ENCODE peak calls at places on chromosome 4, in ten cellular contexts. I is left ventricle myocardium inferior, L is kidney, U is upper lobe of right lung, M is astrocyte of the spinal cord, P is Panc1, R is choroid plexus epithelial cell, W is lower leg skin, X is IMR-90, S is heart left ventricle. O is an unnamed sample.

GRCh38 chr4:80128941-80129340 is 55.9 kb upstream of the ANTXR2 start:
- DNase-seq in I (no peak), L (no peak), U (no peak), M (no peak), P (no peak), R (no peak), W (no peak), X (no peak), S (no peak), O (no peak)

GRCh38 chr4:23392860-23393458 is 496.9 kb downstream of the PPARGC1A start:
- DNase-seq in I (no peak), L (no peak), U (no peak), M (no peak), P (no peak), R (no peak), W (no peak), X (no peak), S (no peak), O (no peak)

GRCh38 chr4:3765271-3766206 is 646 bp upstream of the ADRA2C start:
- DNase-seq in I (peak), L (no peak), U (no peak), M (peak), P (no peak), R (peak), W (no peak), X (peak), S (no peak), O (peak)

GRCh38 chr4:74056858-74057562 is 18.5 kb upstream of the CXCL3 start:
- DNase-seq in I (no peak), L (no peak), U (no peak), M (peak), P (no peak), R (peak), W (no peak), X (peak), S (no peak), O (no peak)

GRCh38 chr4:165326831-165327210 is 648 bp upstream of the MSMO1 start:
- DNase-seq in I (no peak), L (no peak), U (no peak), M (no peak), P (no peak), R (peak), W (no peak), X (peak), S (no peak), O (no peak)

GRCh38 chr4:75306496-75306895 is 207.7 kb downstream of the RCHY1 start:
- DNase-seq in I (no peak), L (no peak), U (no peak), M (no peak), P (no peak), R (no peak), W (no peak), X (no peak), S (no peak), O (no peak)

GRCh38 chr4:101014417-101014816 is 332.9 kb downstream of the PPP3CA start:
- DNase-seq in I (no peak), L (no peak), U (no peak), M (no peak), P (no peak), R (no peak), W (no peak), X (no peak), S (no peak), O (no peak)

GRCh38 chr4:118927976-118928375 is 39.3 kb downstream of the SYNPO2 start:
- DNase-seq in I (peak), L (no peak), U (no peak), M (no peak), P (no peak), R (no peak), W (no peak), X (no peak), S (no peak), O (no peak)

GRCh38 chr4:109022941-109023340 is 260.1 kb upstream of the ETNPPL start:
- DNase-seq in I (no peak), L (no peak), U (no peak), M (no peak), P (no peak), R (peak), W (no peak), X (peak), S (no peak), O (no peak)

GRCh38 chr4:151887151-151887815 is 126.5 kb upstream of the GATB start:
- DNase-seq in I (no peak), L (no peak), U (no peak), M (peak), P (no peak), R (peak), W (no peak), X (no peak), S (no peak), O (no peak)

DNA sequence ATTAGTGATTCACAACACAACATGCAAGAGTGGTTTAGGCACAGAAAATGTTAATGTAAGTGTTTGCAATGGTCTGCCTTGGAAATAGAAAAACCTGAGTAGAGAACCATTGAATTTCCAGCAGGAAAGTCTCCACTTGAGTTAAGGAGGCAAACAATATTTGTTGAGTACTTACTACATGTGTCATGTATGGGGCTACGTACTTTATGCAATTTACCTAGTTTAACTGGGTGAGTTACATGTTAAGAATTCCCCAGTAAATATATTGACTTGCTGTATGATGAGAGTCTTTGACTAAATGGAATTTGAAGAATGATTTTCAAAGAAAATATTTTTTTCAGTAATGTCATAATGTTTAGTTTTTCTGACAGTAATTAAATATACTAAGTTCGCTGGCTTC is 7.8 kb upstream of the NPNT start:
- DNase-seq in I (no peak), L (no peak), U (no peak), M (no peak), P (no peak), R (no peak), W (no peak), X (no peak), S (no peak), O (no peak)
- TF ChIP-seq CTCF in I (no peak), L (no peak), U (no peak), M (no peak), P (no peak), R (no peak), W (no peak), X (no peak), S (no peak), O (no peak)

DNA sequence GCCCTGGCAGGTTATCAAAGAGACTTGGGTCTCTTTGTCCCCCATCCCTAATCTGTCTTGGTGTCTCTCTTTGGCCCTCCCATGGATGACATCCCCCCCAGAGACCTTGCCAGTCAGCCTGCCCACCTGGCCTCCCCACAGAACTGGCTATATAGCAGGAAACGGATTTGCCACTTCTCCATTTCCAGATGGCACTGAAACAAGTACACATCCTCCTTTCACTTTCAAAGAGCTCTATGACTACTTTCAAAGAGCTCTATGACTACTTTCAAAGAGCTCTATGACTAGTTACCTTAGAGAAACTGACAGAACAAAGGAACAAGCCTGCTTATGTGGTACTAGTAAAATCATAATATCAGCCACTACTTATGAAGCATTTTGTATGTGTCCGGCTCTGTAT is 175.3 kb downstream of the MAML3 start:
- DNase-seq in I (no peak), L (no peak), U (no peak), M (no peak), P (no peak), R (no peak), W (no peak), X (no peak), S (no peak), O (no peak)
- TF ChIP-seq CTCF in I (no peak), L (no peak), U (no peak), M (no peak), P (no peak), R (no peak), W (no peak), X (no peak), S (no peak), O (no peak)

GRCh38 chr4:186144180-186144579 is 39.7 kb downstream of the FAM149A start:
- DNase-seq in I (peak), L (no peak), U (no peak), M (peak), P (no peak), R (peak), W (no peak), X (peak), S (no peak), O (peak)
- TF ChIP-seq CTCF in I (peak), L (no peak), U (peak), M (peak), P (no peak), R (peak), W (no peak), X (no peak), S (no peak), O (peak)

DNA sequence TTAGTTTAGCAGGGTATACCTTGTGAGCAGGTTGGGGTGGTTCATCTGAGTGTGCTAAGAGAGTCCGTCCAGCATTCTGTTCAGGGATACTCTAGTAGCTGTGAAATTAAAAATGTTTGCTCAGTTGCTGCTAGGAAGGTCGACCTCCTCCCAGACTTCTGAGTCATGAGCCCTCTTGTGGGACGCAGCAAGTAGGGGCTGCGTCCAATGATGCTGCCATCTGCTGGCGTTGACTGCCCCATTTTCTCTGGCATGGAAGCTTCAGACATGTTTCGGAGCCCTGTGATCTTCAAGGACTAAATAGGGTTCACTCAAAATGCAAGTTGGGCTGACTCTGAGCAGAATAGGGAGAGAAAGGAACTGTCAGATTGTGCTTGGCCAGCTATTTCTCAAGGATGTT is 201.0 kb upstream of the ARSJ start:
- DNase-seq in I (peak), L (peak), U (no peak), M (peak), P (peak), R (peak), W (no peak), X (peak), S (peak), O (peak)
- TF ChIP-seq CTCF in I (peak), L (peak), U (peak), M (peak), P (peak), R (peak), W (no peak), X (peak), S (peak), O (peak)

GRCh38 chr4:181594188-181594587 is 649.0 kb upstream of the TENM3 start:
- DNase-seq in I (no peak), L (no peak), U (no peak), M (no peak), P (no peak), R (no peak), W (no peak), X (no peak), S (no peak), O (no peak)
- TF ChIP-seq CTCF in I (no peak), L (no peak), U (no peak), M (no peak), P (no peak), R (no peak), W (no peak), X (no peak), S (no peak), O (no peak)

GRCh38 chr4:77022581-77023133 is 53.1 kb downstream of the CCNI start:
- DNase-seq in I (no peak), L (no peak), U (no peak), M (peak), P (no peak), R (peak), W (no peak), X (peak), S (no peak), O (peak)
- TF ChIP-seq CTCF in I (no peak), L (no peak), U (no peak), M (peak), P (no peak), R (peak), W (no peak), X (no peak), S (no peak), O (no peak)

DNA sequence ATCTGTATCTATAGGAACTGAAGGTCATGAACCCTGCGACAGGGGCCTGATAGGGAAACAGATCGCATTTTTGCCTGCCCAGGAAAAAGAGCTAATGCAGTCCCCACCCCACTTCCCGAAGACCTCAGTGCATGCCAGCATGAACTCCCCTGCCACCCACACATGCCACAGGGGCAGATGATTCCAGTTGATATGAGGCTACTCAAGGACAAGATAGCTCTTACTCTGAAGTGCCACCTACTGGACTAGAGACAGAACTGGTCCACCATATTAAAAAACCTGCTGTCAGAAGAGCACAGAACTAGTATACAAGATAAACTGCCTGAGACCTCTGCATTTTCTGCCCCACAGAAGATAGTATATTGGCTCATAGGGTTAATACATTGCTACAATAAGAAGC is 68.0 kb downstream of the YIPF7 start:
- DNase-seq in I (no peak), L (no peak), U (no peak), M (no peak), P (no peak), R (no peak), W (no peak), X (no peak), S (no peak), O (no peak)
- TF ChIP-seq CTCF in I (no peak), L (no peak), U (no peak), M (no peak), P (no peak), R (no peak), W (no peak), X (no peak), S (no peak), O (peak)

GRCh38 chr4:123479944-123480343 is 83.3 kb downstream of the SPRY1 start:
- DNase-seq in I (no peak), L (no peak), U (no peak), M (no peak), P (no peak), R (peak), W (no peak), X (peak), S (no peak), O (no peak)

GRCh38 chr4:123476089-123476488 is 79.5 kb downstream of the SPRY1 start:
- DNase-seq in I (no peak), L (no peak), U (no peak), M (no peak), P (no peak), R (no peak), W (no peak), X (no peak), S (no peak), O (no peak)

GRCh38 chr4:123477804-123478209 is 81.2 kb downstream of the SPRY1 start:
- DNase-seq in I (no peak), L (no peak), U (no peak), M (peak), P (no peak), R (peak), W (no peak), X (peak), S (no peak), O (no peak)

GRCh38 chr4:123481034-123481433 is 84.4 kb downstream of the SPRY1 start:
- DNase-seq in I (no peak), L (no peak), U (no peak), M (peak), P (no peak), R (peak), W (no peak), X (peak), S (no peak), O (no peak)

GRCh38 chr4:123478859-123479345 is 82.3 kb downstream of the SPRY1 start:
- DNase-seq in I (no peak), L (no peak), U (peak), M (peak), P (no peak), R (peak), W (no peak), X (peak), S (no peak), O (no peak)
- TF ChIP-seq CTCF in I (no peak), L (no peak), U (no peak), M (no peak), P (no peak), R (no peak), W (peak), X (no peak), S (no peak), O (no peak)